ENCODE peak calls at places on chromosomes 4 and X, in ten cellular contexts. M is stomach, B is astrocyte, G is cardiac muscle cell, R is neural progenitor cell, O is testis, W is upper lobe of right lung, U is IMR-90, F is ovary, E is pancreas. Q is an unnamed sample.
A peak's percentile ranks its signal among the peaks of the same experiment; 100 is the strongest.

GRCh38 chr4:102783006-102783405 is 22.2 kb upstream of the MANBA start:
- DNase-seq in M (no peak), R (no peak), G (no peak), O (no peak), E (no peak), F (no peak), W (no peak), U (peak; percentile 24), B (no peak), Q (no peak)

GRCh38 chr4:127304356-127304755 is 328.4 kb upstream of the INTU start:
- DNase-seq in B (peak; percentile 53), U (peak; percentile 24), G (no peak), F (no peak), O (no peak), M (no peak), W (no peak), E (no peak), R (no peak), Q (no peak)

GRCh38 chrX:21932277-21932996 is 8.1 kb upstream of the SMS start:
- DNase-seq in M (no peak), G (no peak), F (no peak), U (peak; percentile 97), W (no peak), R (no peak), B (peak; percentile 93), O (no peak), E (no peak), Q (no peak)

GRCh38 chr4:183356931-183357675 is 34.9 kb upstream of the CLDN24 start:
- DNase-seq in E (no peak), U (no peak), O (no peak), W (peak; percentile 37), B (no peak), R (no peak), F (no peak), M (peak; percentile 27), G (no peak), Q (no peak)

GRCh38 chr4:8167291-8167690 is 8.7 kb upstream of the ABLIM2 start:
- DNase-seq in M (no peak), W (no peak), G (no peak), O (no peak), R (no peak), B (no peak), E (no peak), F (no peak), U (no peak), Q (no peak)

GRCh38 chr4:184309241-184310170 is 91.8 kb upstream of the ENPP6 start:
- DNase-seq in M (no peak), B (no peak), E (no peak), R (no peak), U (no peak), W (no peak), G (no peak), F (no peak), O (no peak), Q (peak; percentile 22)

GRCh38 chr4:174595141-174595929 is 73.0 kb upstream of the HPGD start:
- DNase-seq in E (no peak), G (no peak), R (no peak), W (no peak), U (no peak), M (no peak), B (no peak), F (no peak), O (no peak), Q (no peak)

GRCh38 chr4:84804126-84804525 is 162.4 kb downstream of the WDFY3 start:
- DNase-seq in W (no peak), E (no peak), G (no peak), F (no peak), M (no peak), R (no peak), O (no peak), U (peak; percentile 61), B (peak; percentile 49), Q (no peak)

GRCh38 chrX:119234931-119235555 is 1.0 kb upstream of the PGRMC1 start:
- DNase-seq in M (no peak), B (no peak), R (peak; percentile 41), U (no peak), W (no peak), G (peak; percentile 5), F (peak; percentile 24), E (no peak), O (no peak), Q (no peak)

GRCh38 chrX:119118780-119119395 is 8.7 kb downstream of the KIAA1210 start:
- DNase-seq in G (peak; percentile 63), M (peak; percentile 45), B (peak; percentile 17), F (peak; percentile 33), R (peak; percentile 58), U (peak; percentile 42), O (peak; percentile 54), W (no peak), E (peak; percentile 39), Q (peak; percentile 35)

GRCh38 chr4:133188433-133189175 is 39.5 kb downstream of the PCDH10 start:
- DNase-seq in O (no peak), W (no peak), R (no peak), B (no peak), G (no peak), M (no peak), F (no peak), U (no peak), E (no peak), Q (no peak)

GRCh38 chr4:165493359-165493758 is 114.6 kb downstream of the CPE start:
- DNase-seq in F (peak; percentile 63), U (peak; percentile 38), W (peak; percentile 81), R (peak; percentile 91), G (peak; percentile 79), O (peak; percentile 62), E (peak; percentile 60), M (peak; percentile 65), B (peak; percentile 30), Q (peak; percentile 58)

DNA sequence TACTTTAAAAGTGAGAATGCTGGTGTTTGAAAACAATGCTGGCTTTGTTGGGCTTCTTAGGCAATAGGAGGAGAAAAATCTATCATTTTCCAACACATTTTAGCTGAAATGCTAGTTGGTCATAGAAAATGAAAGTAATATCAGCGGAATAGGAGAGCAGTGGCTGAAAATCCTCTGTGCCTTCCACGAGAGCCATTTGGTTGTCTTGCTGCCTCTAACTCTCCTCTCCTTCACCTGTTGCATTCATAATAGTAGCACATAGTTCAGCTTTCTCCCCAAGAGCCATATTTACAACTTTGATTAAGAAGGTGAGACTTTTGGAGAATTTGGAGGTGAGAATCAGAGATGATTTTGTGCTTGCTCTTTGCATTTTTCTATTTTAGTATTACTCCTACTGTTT is 849.4 kb upstream of the FTHL17 start:
- DNase-seq in U (no peak), M (no peak), G (no peak), F (no peak), B (no peak), E (no peak), W (no peak), R (no peak), O (no peak), Q (no peak)
- H3K4me3 ChIP-seq in U (no peak overlapping the region), M (no peak overlapping the region), G (no peak overlapping the region), F (no peak overlapping the region), B (no peak overlapping the region), E (no peak overlapping the region), W (no peak overlapping the region), R (no peak overlapping the region), O (no peak overlapping the region), Q (no peak overlapping the region)

GRCh38 chr4:38980903-38981676 is 51.1 kb downstream of the TMEM156 start:
- DNase-seq in U (peak; percentile 93), O (no peak), R (no peak), E (no peak), M (no peak), B (peak; percentile 76), F (no peak), W (no peak), G (no peak), Q (no peak)

GRCh38 chr4:38983756-38984647 is 48.2 kb downstream of the TMEM156 start:
- DNase-seq in O (no peak), G (no peak), F (no peak), E (no peak), R (peak; percentile 16), M (no peak), W (no peak), U (peak; percentile 56), B (peak; percentile 73), Q (no peak)

GRCh38 chr4:38979511-38980230 is 52.5 kb downstream of the TMEM156 start:
- DNase-seq in O (no peak), E (no peak), M (no peak), G (no peak), W (no peak), U (no peak), B (no peak), R (no peak), F (no peak), Q (no peak)

GRCh38 chr4:38985363-38986065 is 46.7 kb downstream of the TMEM156 start:
- DNase-seq in G (no peak), M (no peak), O (no peak), U (no peak), E (no peak), F (no peak), R (peak; percentile 52), W (no peak), B (no peak), Q (no peak)

DNA sequence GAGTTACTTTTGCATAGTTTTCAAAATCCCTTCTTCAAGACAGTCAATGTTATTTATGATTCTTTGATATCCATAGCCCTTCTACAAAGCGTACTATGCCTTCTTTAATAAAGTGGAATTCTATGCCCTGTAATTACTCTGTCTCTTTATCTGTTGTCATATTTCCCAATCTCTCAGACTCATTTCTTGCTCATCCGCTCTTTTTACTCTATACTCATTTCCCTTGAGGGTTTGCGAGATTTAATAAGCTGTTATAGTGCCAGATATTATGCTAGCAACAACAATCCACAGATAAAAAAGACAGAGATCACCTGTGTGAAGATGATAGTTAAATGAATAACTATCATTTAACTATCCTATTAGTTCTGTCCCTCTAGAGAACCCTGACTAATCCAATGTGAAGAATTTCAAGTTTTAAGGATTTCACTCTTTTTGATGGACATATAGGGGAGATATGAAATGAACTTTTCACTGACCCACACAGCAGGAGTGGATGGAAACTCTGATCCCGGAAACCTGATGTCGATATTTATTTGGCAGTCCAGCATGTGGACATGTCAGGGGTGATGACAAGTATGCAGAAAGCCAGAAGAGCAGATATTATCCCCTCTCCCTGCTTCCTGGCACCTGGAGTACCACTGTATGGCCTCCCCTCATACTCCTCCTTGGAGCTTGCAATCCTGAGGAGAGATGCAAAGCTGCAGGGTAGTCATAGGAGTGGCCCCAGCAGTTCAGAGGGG is 49.7 kb downstream of the TMEM156 start:
- DNase-seq in W (no peak), R (no peak), O (no peak), B (no peak), F (no peak), U (no peak), E (no peak), G (no peak), M (no peak), Q (no peak)
- H3K4me1 ChIP-seq in W (peaks cover 7% of the 10 kb centered on the region), R (peaks cover 28% of the 10 kb centered on the region), O (no peaks in the 10 kb centered on the region), B (peaks cover 21% of the 10 kb centered on the region), F (no peaks in the 10 kb centered on the region), U (peaks cover 30% of the 10 kb centered on the region), E (no peaks in the 10 kb centered on the region), G (no peaks in the 10 kb centered on the region), M (no peaks in the 10 kb centered on the region), Q (no peaks in the 10 kb centered on the region)

GRCh38 chrX:48468693-48469691 is 1.1 kb downstream of the SLC38A5 start:
- DNase-seq in G (no peak), R (peak; percentile 27), M (no peak), O (no peak), W (no peak), F (no peak), B (no peak), E (no peak), U (no peak), Q (peak; percentile 23)
- H3K27ac ChIP-seq in G (no peak overlapping the region), R (no peak overlapping the region), M (no peak overlapping the region), O (no peak overlapping the region), W (no peak overlapping the region), F (no peak overlapping the region), B (no peak overlapping the region), E (no peak overlapping the region), U (no peak overlapping the region), Q (peak overlapping the region; percentile 73)

GRCh38 chr4:67452100-67452887 is 93.0 kb downstream of the CENPC start:
- DNase-seq in M (no peak), W (no peak), O (no peak), F (no peak), U (peak; percentile 4), B (peak; percentile 35), E (no peak), R (no peak), G (no peak), Q (no peak)
- H3K4me3 ChIP-seq in M (no peak overlapping the region), W (no peak overlapping the region), O (no peak overlapping the region), F (no peak overlapping the region), U (no peak overlapping the region), B (no peak overlapping the region), E (no peak overlapping the region), R (no peak overlapping the region), G (no peak overlapping the region), Q (no peak overlapping the region)